ENCODE peak calls at places on chromosome 18, in five cellular contexts. L, Q, Z, A and D are unnamed samples.
A peak's percentile ranks its signal among the peaks of the same experiment; 100 is the strongest.

GRCh38 chr18:38427736-38428135 is 862.1 kb upstream of the CELF4 start:
- DNase-seq in L (no peak), Q (no peak), Z (no peak), A (no peak), D (no peak)

GRCh38 chr18:10040287-10041011 is 126.6 kb downstream of the VAPA start:
- DNase-seq in L (no peak), Q (no peak), Z (no peak), A (peak; percentile 37), D (no peak)

GRCh38 chr18:51563401-51563800 is 365.9 kb upstream of the MEX3C start:
- DNase-seq in L (no peak), Q (no peak), Z (no peak), A (no peak), D (no peak)

GRCh38 chr18:65988371-65988770 is 237.6 kb downstream of the CDH7 start:
- DNase-seq in L (no peak), Q (no peak), Z (no peak), A (no peak), D (no peak)

GRCh38 chr18:63844254-63844653 is 43.3 kb upstream of the SERPINB2 start:
- DNase-seq in L (no peak), Q (no peak), Z (no peak), A (peak; percentile 74), D (no peak)

GRCh38 chr18:8106603-8107002 is 502.6 kb upstream of the RAB12 start:
- DNase-seq in L (no peak), Q (no peak), Z (no peak), A (peak; percentile 40), D (no peak)

GRCh38 chr18:57644540-57644939 is 22.9 kb upstream of the NARS1 start:
- DNase-seq in L (no peak), Q (no peak), Z (no peak), A (peak; percentile 34), D (no peak)

GRCh38 chr18:21599585-21600525 is 649 bp downstream of the ESCO1 start:
- DNase-seq in L (peak; percentile 41), Q (peak; percentile 85), Z (peak; percentile 47), A (peak; percentile 59), D (no peak)

GRCh38 chr18:49980869-49981268 is 167.5 kb upstream of the ACAA2 start:
- DNase-seq in L (no peak), Q (no peak), Z (no peak), A (no peak), D (no peak)

GRCh38 chr18:32267463-32267862 is 77.6 kb downstream of the MEP1B start:
- DNase-seq in L (no peak), Q (no peak), Z (no peak), A (no peak), D (no peak)

GRCh38 chr18:38633333-38633732 is 1067.7 kb upstream of the CELF4 start:
- DNase-seq in L (no peak), Q (no peak), Z (no peak), A (no peak), D (no peak)

GRCh38 chr18:13481331-13481730 is 245.0 kb downstream of the FAM210A start:
- DNase-seq in L (no peak), Q (no peak), Z (no peak), A (no peak), D (no peak)

GRCh38 chr18:48230459-48231113 is 178.6 kb downstream of the ZBTB7C start:
- DNase-seq in L (peak; percentile 36), Q (peak; percentile 84), Z (no peak), A (peak; percentile 70), D (no peak)

GRCh38 chr18:61333746-61334490 is 688 bp downstream of the CDH20 start:
- DNase-seq in L (no peak), Q (peak; percentile 67), Z (no peak), A (no peak), D (no peak)